ENCODE peak calls at places on chromosomes 5 and 9, in ten cellular contexts. Y is transverse colon, L is ovary, M is sigmoid colon, E is esophagus muscularis mucosa, F is upper lobe of left lung, C is H1, Q is HepG2, I is suprapubic skin, B is K562. R is an unnamed sample.

GRCh38 chr5:151675225-151675955 is 11.3 kb downstream of the SPARC start:
- DNase-seq in Y (no peak), L (no peak), M (peak; percentile 41), E (no peak), F (no peak), C (no peak), Q (no peak), I (no peak), B (no peak), R (no peak)

GRCh38 chr9:77005216-77005615 is 14.2 kb upstream of the FOXB2 start:
- DNase-seq in Y (no peak), L (no peak), M (no peak), E (no peak), F (no peak), C (no peak), Q (no peak), I (no peak), B (no peak), R (no peak)

GRCh38 chr5:1763960-1764605 is 35.6 kb downstream of the MRPL36 start:
- DNase-seq in Y (no peak), L (no peak), M (peak; percentile 48), E (no peak), F (no peak), C (no peak), Q (no peak), I (peak; percentile 70), B (no peak), R (peak; percentile 3)

GRCh38 chr5:33806736-33807442 is 84.9 kb downstream of the ADAMTS12 start:
- DNase-seq in Y (no peak), L (no peak), M (no peak), E (peak; percentile 89), F (peak; percentile 9), C (no peak), Q (peak; percentile 2), I (no peak), B (peak; percentile 9), R (no peak)

GRCh38 chr5:68359699-68360098 is 144.1 kb downstream of the PIK3R1 start:
- DNase-seq in Y (no peak), L (no peak), M (no peak), E (no peak), F (no peak), C (no peak), Q (no peak), I (no peak), B (no peak), R (no peak)

GRCh38 chr5:88675758-88676636 is 207.0 kb downstream of the MEF2C start:
- DNase-seq in Y (peak; percentile 59), L (no peak), M (no peak), E (no peak), F (peak; percentile 86), C (no peak), Q (no peak), I (no peak), B (peak; percentile 41), R (no peak)

GRCh38 chr9:136799854-136800657 is 3.9 kb downstream of the CCDC183 start:
- DNase-seq in Y (peak; percentile 97), L (peak; percentile 91), M (peak; percentile 86), E (no peak), F (peak; percentile 98), C (peak; percentile 70), Q (peak; percentile 85), I (no peak), B (peak; percentile 95), R (peak; percentile 32)

GRCh38 chr5:56170557-56170956 is 62.6 kb downstream of the ANKRD55 start:
- DNase-seq in Y (no peak), L (peak; percentile 46), M (no peak), E (no peak), F (no peak), C (no peak), Q (no peak), I (no peak), B (no peak), R (peak; percentile 21)

GRCh38 chr5:79774171-79774854 is 84.7 kb downstream of the CMYA5 start:
- DNase-seq in Y (no peak), L (no peak), M (no peak), E (no peak), F (peak; percentile 34), C (peak; percentile 83), Q (peak; percentile 79), I (no peak), B (peak; percentile 69), R (no peak)

GRCh38 chr5:107593009-107593408 is 77.7 kb downstream of the EFNA5 start:
- DNase-seq in Y (no peak), L (no peak), M (no peak), E (no peak), F (no peak), C (no peak), Q (no peak), I (no peak), B (no peak), R (no peak)

GRCh38 chr5:138752951-138753793 is at the start of gene CTNNA1:
- DNase-seq in Y (peak; percentile 86), L (peak; percentile 85), M (peak; percentile 89), E (peak; percentile 94), F (peak; percentile 96), C (no peak), Q (peak; percentile 62), I (peak; percentile 88), B (peak; percentile 79), R (peak; percentile 66)

DNA sequence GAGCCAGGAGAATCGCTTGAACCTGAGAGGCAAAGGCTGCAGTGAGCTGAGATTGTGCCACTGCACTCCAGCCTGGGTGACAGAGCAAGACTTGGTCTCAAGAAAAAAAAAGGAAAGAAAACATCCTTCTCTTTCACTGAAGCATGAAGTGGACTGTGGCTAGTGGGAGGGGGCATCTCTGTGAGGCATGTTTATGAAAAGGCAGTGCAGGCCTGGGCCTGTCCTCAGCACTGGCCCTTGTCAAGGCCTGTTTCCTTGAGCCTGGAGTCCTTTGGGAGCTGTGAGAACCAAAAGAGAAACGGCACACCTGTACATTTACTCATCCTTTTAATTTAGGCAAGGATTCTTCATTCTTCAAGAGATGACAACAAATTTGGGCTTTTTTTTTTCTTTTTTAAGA is 18.3 kb upstream of the FUBP3 start:
- DNase-seq in Y (no peak), L (no peak), M (no peak), E (no peak), F (no peak), C (no peak), Q (no peak), I (no peak), B (no peak), R (no peak)
- H3K27me3 ChIP-seq in Y (peaks cover 11% of the 10 kb centered on the region), L (no peaks in the 10 kb centered on the region), M (no peaks in the 10 kb centered on the region), E (no peaks in the 10 kb centered on the region), F (no peaks in the 10 kb centered on the region), C (no peaks in the 10 kb centered on the region), Q (no peaks in the 10 kb centered on the region), I (peaks cover 10% of the 10 kb centered on the region), B (no peaks in the 10 kb centered on the region), R (no peaks in the 10 kb centered on the region)

GRCh38 chr5:132181011-132181629 is 46.5 kb downstream of the P4HA2 start:
- DNase-seq in Y (no peak), L (no peak), M (no peak), E (peak; percentile 55), F (peak; percentile 61), C (no peak), Q (no peak), I (no peak), B (peak; percentile 96), R (no peak)

GRCh38 chr5:132180134-132180745 is 47.4 kb downstream of the P4HA2 start:
- DNase-seq in Y (no peak), L (no peak), M (no peak), E (no peak), F (no peak), C (no peak), Q (peak; percentile 18), I (no peak), B (peak; percentile 87), R (no peak)

GRCh38 chr5:132184588-132184987 is 43.1 kb downstream of the P4HA2 start:
- DNase-seq in Y (no peak), L (no peak), M (no peak), E (no peak), F (no peak), C (no peak), Q (peak; percentile 9), I (no peak), B (peak; percentile 37), R (no peak)

GRCh38 chr5:132183723-132184122 is 43.9 kb downstream of the P4HA2 start:
- DNase-seq in Y (no peak), L (no peak), M (no peak), E (no peak), F (no peak), C (no peak), Q (no peak), I (no peak), B (no peak), R (no peak)

GRCh38 chr5:132182366-132183040 is 45.1 kb downstream of the P4HA2 start:
- DNase-seq in Y (no peak), L (no peak), M (no peak), E (no peak), F (no peak), C (no peak), Q (no peak), I (no peak), B (no peak), R (no peak)
- TF ChIP-seq EP300 in Y (no peak), L (no peak), M (no peak), E (no peak), F (no peak), C (no peak), Q (no peak), I (no peak), B (no peak), R (no peak)

GRCh38 chr9:120715331-120715924 is 1.2 kb upstream of the MEGF9 start:
- DNase-seq in Y (peak; percentile 23), L (peak; percentile 65), M (peak; percentile 83), E (no peak), F (peak; percentile 43), C (peak; percentile 34), Q (no peak), I (peak; percentile 87), B (peak; percentile 12), R (peak; percentile 38)

GRCh38 chr9:120713257-120714087 is 798 bp downstream of the MEGF9 start:
- DNase-seq in Y (peak; percentile 29), L (peak; percentile 60), M (peak; percentile 72), E (no peak), F (no peak), C (no peak), Q (no peak), I (no peak), B (peak; percentile 34), R (no peak)

GRCh38 chr9:120712539-120713031 is 1.7 kb downstream of the MEGF9 start:
- DNase-seq in Y (no peak), L (no peak), M (no peak), E (no peak), F (no peak), C (no peak), Q (no peak), I (no peak), B (no peak), R (no peak)

GRCh38 chr9:120714846-120715231 is 569 bp upstream of the MEGF9 start:
- DNase-seq in Y (no peak), L (peak; percentile 69), M (peak; percentile 73), E (no peak), F (no peak), C (no peak), Q (no peak), I (no peak), B (no peak), R (no peak)

GRCh38 chr9:120714088-120714845 is at the start of gene MEGF9:
- DNase-seq in Y (peak; percentile 98), L (peak; percentile 98), M (peak; percentile 99), E (peak; percentile 99), F (peak; percentile 99), C (peak; percentile 84), Q (peak; percentile 92), I (peak; percentile 99), B (peak; percentile 98), R (peak; percentile 96)
- TF ChIP-seq POLR2A in Y (peak; percentile 69), L (peak; percentile 58), M (no peak), E (peak; percentile 59), F (peak; percentile 95), C (peak; percentile 83), Q (peak; percentile 54), I (peak; percentile 55), B (peak; percentile 74), R (peak; percentile 97)

GRCh38 chr5:176486189-176486757 is 38.1 kb downstream of the FAF2 start:
- DNase-seq in Y (no peak), L (no peak), M (no peak), E (no peak), F (no peak), C (no peak), Q (no peak), I (no peak), B (no peak), R (no peak)
- H3K27me3 ChIP-seq in Y (no peaks in the 10 kb centered on the region), L (no peaks in the 10 kb centered on the region), M (no peaks in the 10 kb centered on the region), E (no peaks in the 10 kb centered on the region), F (no peaks in the 10 kb centered on the region), C (no peaks in the 10 kb centered on the region), Q (no peaks in the 10 kb centered on the region), I (no peaks in the 10 kb centered on the region), B (no peaks in the 10 kb centered on the region), R (no peaks in the 10 kb centered on the region)